ENCODE peak calls at places on chromosomes 3 and 15, in eight cellular contexts. C, K, I, E, X, V, S and U are unnamed samples.

GRCh38 chr3:136141891-136142290 is 54.2 kb downstream of the MSL2 start:
- DNase-seq in C (no peak), X (no peak), I (no peak), K (peak; percentile 42), E (no peak), V (no peak), S (no peak), U (no peak)

GRCh38 chr15:81030368-81030739 is 29.6 kb downstream of the TLNRD1 start:
- DNase-seq in X (no peak), C (no peak), K (no peak), I (no peak), E (no peak), V (no peak), S (no peak), U (no peak)

GRCh38 chr3:141575879-141576743 is 89.3 kb downstream of the RASA2 start:
- DNase-seq in I (no peak), E (no peak), V (no peak), C (no peak), S (peak; percentile 15), X (no peak), K (peak; percentile 30), U (peak; percentile 64)

GRCh38 chr3:65604863-65605526 is 433.7 kb downstream of the MAGI1 start:
- DNase-seq in K (peak; percentile 65), V (no peak), I (no peak), E (no peak), X (no peak), C (no peak), S (no peak), U (no peak)

GRCh38 chr3:148344522-148344921 is 353.2 kb upstream of the AGTR1 start:
- DNase-seq in S (no peak), I (no peak), V (no peak), K (no peak), X (no peak), C (no peak), E (no peak), U (no peak)

GRCh38 chr3:136008732-136009456 is 43.4 kb downstream of the PPP2R3A start:
- DNase-seq in I (no peak), S (no peak), C (no peak), K (no peak), X (no peak), V (no peak), E (no peak), U (no peak)

GRCh38 chr3:190533511-190534282 is 19.8 kb downstream of the IL1RAP start:
- DNase-seq in X (no peak), K (peak; percentile 97), V (no peak), E (no peak), I (no peak), S (no peak), C (no peak), U (no peak)

GRCh38 chr3:59798372-59799086 is 748.7 kb upstream of the CFAP20DC start:
- DNase-seq in V (no peak), K (no peak), S (no peak), I (no peak), X (no peak), C (no peak), E (no peak), U (no peak)

GRCh38 chr3:175105066-175105465 is 245.9 kb downstream of the NAALADL2 start:
- DNase-seq in S (no peak), K (peak; percentile 15), V (no peak), I (no peak), C (no peak), E (no peak), X (no peak), U (no peak)

GRCh38 chr15:98272586-98272985 is 312.1 kb downstream of the ARRDC4 start:
- DNase-seq in C (no peak), X (no peak), I (no peak), K (no peak), E (no peak), S (no peak), V (no peak), U (no peak)

GRCh38 chr15:71093089-71094024 is 21.9 kb upstream of the THSD4 start:
- DNase-seq in V (no peak), C (peak; percentile 21), X (no peak), E (no peak), S (no peak), I (no peak), K (peak; percentile 90), U (no peak)

GRCh38 chr3:88626426-88627120 is 476.8 kb downstream of the C3orf38 start:
- DNase-seq in S (no peak), C (peak; percentile 77), E (no peak), V (no peak), X (no peak), I (no peak), K (no peak), U (no peak)

GRCh38 chr3:186322761-186323160 is 39.3 kb downstream of the DGKG start:
- DNase-seq in C (no peak), S (no peak), E (no peak), V (no peak), I (no peak), K (no peak), X (no peak), U (no peak)

GRCh38 chr3:146337991-146338390 is 87.1 kb upstream of the PLSCR4 start:
- DNase-seq in X (no peak), S (no peak), V (no peak), I (no peak), E (no peak), C (no peak), K (no peak), U (no peak)

GRCh38 chr15:77144492-77145070 is 73.7 kb upstream of the TSPAN3 start:
- DNase-seq in S (no peak), E (no peak), C (no peak), I (no peak), K (peak; percentile 93), X (no peak), V (no peak), U (no peak)

GRCh38 chr15:83653639-83654378 is at the start of gene ADAMTSL3:
- DNase-seq in C (peak; percentile 84), X (no peak), E (no peak), K (peak; percentile 94), S (no peak), V (no peak), I (peak; percentile 18), U (no peak)

GRCh38 chr15:58546635-58547627 is 115.1 kb downstream of the LIPC start:
- DNase-seq in E (no peak), K (peak; percentile 97), X (no peak), S (no peak), C (peak; percentile 21), V (no peak), I (no peak), U (no peak)

GRCh38 chr15:25067725-25068309 is 113.0 kb downstream of the SNRPN start:
- DNase-seq in X (no peak), E (no peak), K (no peak), V (no peak), S (no peak), C (no peak), I (no peak), U (no peak)

GRCh38 chr3:12658593-12659058 is 5.3 kb downstream of the RAF1 start:
- DNase-seq in S (no peak), C (no peak), K (peak; percentile 91), V (no peak), X (no peak), I (no peak), E (no peak), U (no peak)

GRCh38 chr15:53197426-53197839 is 407.3 kb upstream of the ONECUT1 start:
- DNase-seq in I (no peak), K (peak; percentile 82), S (peak; percentile 3), V (peak; percentile 64), E (peak; percentile 51), X (no peak), C (peak; percentile 64), U (peak; percentile 53)

GRCh38 chr15:84570164-84570692 is 30.6 kb upstream of the ZSCAN2 start:
- DNase-seq in K (no peak), C (peak; percentile 44), I (no peak), S (peak; percentile 40), X (peak; percentile 53), V (peak; percentile 85), E (peak; percentile 65), U (peak; percentile 26)

GRCh38 chr15:101813803-101814534 is 2.0 kb downstream of the OR4F15 start:
- DNase-seq in X (no peak), I (no peak), C (no peak), S (no peak), E (no peak), V (no peak), K (no peak), U (no peak)

GRCh38 chr3:60216462-60216861 is 1034.8 kb downstream of the FHIT start:
- DNase-seq in S (no peak), X (no peak), C (no peak), I (no peak), V (no peak), E (no peak), K (no peak), U (no peak)